ENCODE peak calls at places on chromosomes 11 and 22, in eight cellular contexts. One of them, this sample, is unnamed.
A peak's percentile ranks its signal among the peaks of the same experiment; 100 is the strongest.

GRCh38 chr11:70549796-70550195 is 151.5 kb downstream of the CTTN start:
- DNase-seq in transverse colon: no peak
- DNase-seq in stomach: no peak
- DNase-seq in endodermal cell: no peak
- DNase-seq in adrenal gland: no peak
- DNase-seq in heart left ventricle: no peak
- DNase-seq in pancreas: peak; percentile 52
- DNase-seq in HAP-1: no peak
- DNase-seq in this sample: no peak

GRCh38 chr11:65558002-65558784 is at the start of gene LTBP3:
- DNase-seq in endodermal cell: peak; percentile 83
- DNase-seq in transverse colon: peak; percentile 77
- DNase-seq in stomach: peak; percentile 87
- DNase-seq in pancreas: peak; percentile 94
- DNase-seq in heart left ventricle: peak; percentile 85
- DNase-seq in HAP-1: peak; percentile 81
- DNase-seq in adrenal gland: peak; percentile 82
- DNase-seq in this sample: peak; percentile 57

GRCh38 chr11:94926271-94926625 is 47.1 kb downstream of the CWC15 start:
- DNase-seq in adrenal gland: no peak
- DNase-seq in HAP-1: no peak
- DNase-seq in pancreas: no peak
- DNase-seq in endodermal cell: no peak
- DNase-seq in transverse colon: no peak
- DNase-seq in heart left ventricle: no peak
- DNase-seq in stomach: no peak
- DNase-seq in this sample: no peak

GRCh38 chr11:123438191-123438627 is 8.1 kb downstream of the GRAMD1B start:
- DNase-seq in transverse colon: no peak
- DNase-seq in endodermal cell: peak; percentile 81
- DNase-seq in HAP-1: peak; percentile 85
- DNase-seq in adrenal gland: no peak
- DNase-seq in stomach: no peak
- DNase-seq in pancreas: no peak
- DNase-seq in heart left ventricle: no peak
- DNase-seq in this sample: no peak

GRCh38 chr11:70637949-70638598 is 239.7 kb downstream of the CTTN start:
- DNase-seq in stomach: no peak
- DNase-seq in heart left ventricle: no peak
- DNase-seq in transverse colon: no peak
- DNase-seq in pancreas: peak; percentile 26
- DNase-seq in endodermal cell: no peak
- DNase-seq in HAP-1: no peak
- DNase-seq in adrenal gland: no peak
- DNase-seq in this sample: no peak

GRCh38 chr22:42799462-42800405 is 57.3 kb downstream of the ARFGAP3 start:
- DNase-seq in pancreas: no peak
- DNase-seq in transverse colon: no peak
- DNase-seq in stomach: no peak
- DNase-seq in endodermal cell: peak; percentile 76
- DNase-seq in adrenal gland: no peak
- DNase-seq in HAP-1: peak; percentile 45
- DNase-seq in heart left ventricle: no peak
- DNase-seq in this sample: no peak

GRCh38 chr11:130846606-130847005 is 69.7 kb downstream of the SNX19 start:
- DNase-seq in heart left ventricle: no peak
- DNase-seq in pancreas: no peak
- DNase-seq in HAP-1: no peak
- DNase-seq in stomach: no peak
- DNase-seq in transverse colon: no peak
- DNase-seq in endodermal cell: no peak
- DNase-seq in adrenal gland: no peak
- DNase-seq in this sample: no peak

GRCh38 chr22:37417737-37418348 is 9.4 kb downstream of the ELFN2 start:
- DNase-seq in stomach: no peak
- DNase-seq in endodermal cell: no peak
- DNase-seq in heart left ventricle: no peak
- DNase-seq in pancreas: no peak
- DNase-seq in adrenal gland: no peak
- DNase-seq in transverse colon: no peak
- DNase-seq in HAP-1: no peak
- DNase-seq in this sample: no peak

GRCh38 chr11:20530942-20531703 is 68.3 kb upstream of the SLC6A5 start:
- DNase-seq in adrenal gland: no peak
- DNase-seq in HAP-1: no peak
- DNase-seq in stomach: no peak
- DNase-seq in transverse colon: no peak
- DNase-seq in pancreas: no peak
- DNase-seq in endodermal cell: no peak
- DNase-seq in heart left ventricle: no peak
- DNase-seq in this sample: no peak

GRCh38 chr11:109914038-109914437 is 179.2 kb upstream of the ZC3H12C start:
- DNase-seq in transverse colon: no peak
- DNase-seq in HAP-1: no peak
- DNase-seq in pancreas: no peak
- DNase-seq in adrenal gland: no peak
- DNase-seq in heart left ventricle: no peak
- DNase-seq in endodermal cell: no peak
- DNase-seq in stomach: no peak
- DNase-seq in this sample: no peak

GRCh38 chr22:39312410-39312809 is 7.0 kb downstream of the RPL3 start:
- DNase-seq in stomach: no peak
- DNase-seq in adrenal gland: no peak
- DNase-seq in heart left ventricle: no peak
- DNase-seq in transverse colon: no peak
- DNase-seq in pancreas: peak; percentile 61
- DNase-seq in endodermal cell: peak; percentile 60
- DNase-seq in HAP-1: peak; percentile 45
- DNase-seq in this sample: no peak

GRCh38 chr22:44311855-44312170 is 938 bp downstream of the SHISAL1 start:
- DNase-seq in transverse colon: no peak
- DNase-seq in heart left ventricle: no peak
- DNase-seq in adrenal gland: no peak
- DNase-seq in stomach: no peak
- DNase-seq in endodermal cell: no peak
- DNase-seq in pancreas: peak; percentile 14
- DNase-seq in HAP-1: no peak
- DNase-seq in this sample: no peak

GRCh38 chr22:44037519-44038370 is 13.6 kb downstream of the PARVB start:
- DNase-seq in stomach: no peak
- DNase-seq in transverse colon: peak; percentile 18
- DNase-seq in HAP-1: no peak
- DNase-seq in endodermal cell: no peak
- DNase-seq in pancreas: no peak
- DNase-seq in heart left ventricle: no peak
- DNase-seq in adrenal gland: peak; percentile 70
- DNase-seq in this sample: no peak

GRCh38 chr22:31861226-31861840 is 83.0 kb upstream of the YWHAH start:
- DNase-seq in HAP-1: no peak
- DNase-seq in heart left ventricle: no peak
- DNase-seq in stomach: no peak
- DNase-seq in adrenal gland: no peak
- DNase-seq in pancreas: no peak
- DNase-seq in endodermal cell: no peak
- DNase-seq in transverse colon: no peak
- DNase-seq in this sample: no peak

GRCh38 chr11:13984616-13985474 is 22.3 kb downstream of the SPON1 start:
- DNase-seq in adrenal gland: no peak
- DNase-seq in stomach: no peak
- DNase-seq in transverse colon: no peak
- DNase-seq in HAP-1: no peak
- DNase-seq in endodermal cell: no peak
- DNase-seq in heart left ventricle: no peak
- DNase-seq in pancreas: no peak
- DNase-seq in this sample: no peak

GRCh38 chr11:130513132-130513531 is 64.7 kb downstream of the ADAMTS15 start:
- DNase-seq in transverse colon: peak; percentile 49
- DNase-seq in pancreas: no peak
- DNase-seq in adrenal gland: no peak
- DNase-seq in HAP-1: no peak
- DNase-seq in heart left ventricle: peak; percentile 70
- DNase-seq in endodermal cell: no peak
- DNase-seq in stomach: peak; percentile 69
- DNase-seq in this sample: no peak

GRCh38 chr11:3381794-3382193 is 2.8 kb upstream of the ZNF195 start:
- DNase-seq in heart left ventricle: no peak
- DNase-seq in endodermal cell: no peak
- DNase-seq in pancreas: no peak
- DNase-seq in stomach: no peak
- DNase-seq in transverse colon: no peak
- DNase-seq in HAP-1: no peak
- DNase-seq in adrenal gland: no peak
- DNase-seq in this sample: no peak

GRCh38 chr11:69508974-69509373 is 27.5 kb downstream of the LINC01488 start:
- DNase-seq in heart left ventricle: no peak
- DNase-seq in transverse colon: no peak
- DNase-seq in HAP-1: no peak
- DNase-seq in stomach: no peak
- DNase-seq in adrenal gland: no peak
- DNase-seq in pancreas: no peak
- DNase-seq in endodermal cell: no peak
- DNase-seq in this sample: no peak

GRCh38 chr11:890794-891600 is 19.6 kb downstream of the CHID1 start:
- DNase-seq in endodermal cell: no peak
- DNase-seq in pancreas: no peak
- DNase-seq in HAP-1: no peak
- DNase-seq in adrenal gland: no peak
- DNase-seq in stomach: no peak
- DNase-seq in heart left ventricle: no peak
- DNase-seq in transverse colon: no peak
- DNase-seq in this sample: no peak

GRCh38 chr11:65301491-65302329 is 13.0 kb upstream of the CDC42EP2 start:
- DNase-seq in transverse colon: peak; percentile 31
- DNase-seq in pancreas: no peak
- DNase-seq in endodermal cell: peak; percentile 81
- DNase-seq in stomach: no peak
- DNase-seq in HAP-1: peak; percentile 27
- DNase-seq in heart left ventricle: peak; percentile 75
- DNase-seq in adrenal gland: no peak
- DNase-seq in this sample: no peak

GRCh38 chr11:93765551-93765950 is 18.5 kb upstream of the MED17 start:
- DNase-seq in endodermal cell: no peak
- DNase-seq in stomach: no peak
- DNase-seq in transverse colon: no peak
- DNase-seq in HAP-1: no peak
- DNase-seq in heart left ventricle: no peak
- DNase-seq in pancreas: no peak
- DNase-seq in adrenal gland: no peak
- DNase-seq in this sample: no peak

GRCh38 chr11:18704698-18705097 is 6.1 kb downstream of the TMEM86A start:
- DNase-seq in endodermal cell: no peak
- DNase-seq in heart left ventricle: peak; percentile 41
- DNase-seq in adrenal gland: no peak
- DNase-seq in HAP-1: no peak
- DNase-seq in stomach: no peak
- DNase-seq in transverse colon: no peak
- DNase-seq in pancreas: no peak
- DNase-seq in this sample: no peak

DNA sequence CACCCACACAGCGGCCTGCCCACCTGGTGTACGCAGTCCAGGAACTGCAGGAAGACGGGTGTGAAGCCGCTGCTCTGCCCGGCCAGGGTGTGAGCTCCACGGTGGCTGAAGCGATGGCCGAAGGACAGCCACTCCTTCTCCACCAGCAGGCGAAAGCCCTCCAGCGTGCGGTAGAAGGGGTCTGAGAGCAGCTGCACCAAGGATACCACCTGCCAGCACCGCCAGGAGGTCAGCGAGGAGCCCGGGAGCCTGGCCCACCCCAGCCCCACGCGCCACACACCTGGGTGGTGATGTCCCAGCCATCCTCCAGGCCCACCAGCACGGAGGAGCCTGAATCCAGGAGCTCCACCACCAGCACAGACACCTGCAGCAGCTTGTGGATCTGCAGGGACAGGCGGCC is 19.6 kb downstream of the SBF1 start:
- DNase-seq in stomach: no peak
- DNase-seq in endodermal cell: no peak
- DNase-seq in transverse colon: no peak
- DNase-seq in HAP-1: no peak
- DNase-seq in pancreas: no peak
- DNase-seq in heart left ventricle: no peak
- DNase-seq in adrenal gland: no peak
- DNase-seq in this sample: no peak
- H3K36me3 ChIP-seq in stomach: peaks cover 92% of the 10 kb centered on the region
- H3K36me3 ChIP-seq in endodermal cell: peaks cover 43% of the 10 kb centered on the region
- H3K36me3 ChIP-seq in transverse colon: peaks cover 41% of the 10 kb centered on the region
- H3K36me3 ChIP-seq in HAP-1: peaks cover 64% of the 10 kb centered on the region
- H3K36me3 ChIP-seq in pancreas: peaks cover 46% of the 10 kb centered on the region
- H3K36me3 ChIP-seq in heart left ventricle: peaks cover 85% of the 10 kb centered on the region
- H3K36me3 ChIP-seq in adrenal gland: peaks cover 69% of the 10 kb centered on the region
- H3K36me3 ChIP-seq in this sample: peaks cover 10% of the 10 kb centered on the region

DNA sequence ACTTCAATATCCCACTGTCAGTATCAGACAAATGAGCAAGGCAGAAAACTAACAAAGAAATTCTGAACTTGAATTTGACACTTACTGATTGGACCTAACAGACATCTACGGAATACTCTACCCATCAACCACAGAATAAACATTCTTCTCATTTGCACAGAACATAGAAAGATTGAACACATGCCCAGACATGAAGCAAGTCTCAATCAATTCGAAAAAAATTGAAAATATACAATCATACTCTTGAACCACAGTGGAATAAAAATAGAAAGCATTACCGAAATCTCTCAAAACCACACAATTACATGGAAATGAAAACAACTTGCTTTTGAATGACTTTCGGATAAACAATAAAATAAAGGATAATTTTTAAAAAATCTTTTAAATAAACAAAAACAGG is 17.8 kb downstream of the RAB38 start:
- DNase-seq in heart left ventricle: no peak
- DNase-seq in pancreas: no peak
- DNase-seq in endodermal cell: no peak
- DNase-seq in stomach: no peak
- DNase-seq in adrenal gland: no peak
- DNase-seq in transverse colon: no peak
- DNase-seq in HAP-1: no peak
- DNase-seq in this sample: no peak
- H3K9me3 ChIP-seq in heart left ventricle: no peaks in the 10 kb centered on the region
- H3K9me3 ChIP-seq in pancreas: no peaks in the 10 kb centered on the region
- H3K9me3 ChIP-seq in endodermal cell: peaks cover 27% of the 10 kb centered on the region
- H3K9me3 ChIP-seq in stomach: peaks cover 44% of the 10 kb centered on the region
- H3K9me3 ChIP-seq in adrenal gland: no peaks in the 10 kb centered on the region
- H3K9me3 ChIP-seq in transverse colon: peaks cover 9% of the 10 kb centered on the region
- H3K9me3 ChIP-seq in HAP-1: no peaks in the 10 kb centered on the region
- H3K9me3 ChIP-seq in this sample: no peaks in the 10 kb centered on the region

GRCh38 chr11:75439495-75440120 is 6.6 kb upstream of the KLHL35 start:
- DNase-seq in adrenal gland: no peak
- DNase-seq in stomach: no peak
- DNase-seq in HAP-1: no peak
- DNase-seq in pancreas: peak; percentile 60
- DNase-seq in transverse colon: no peak
- DNase-seq in endodermal cell: no peak
- DNase-seq in heart left ventricle: no peak
- DNase-seq in this sample: no peak
- H3K36me3 ChIP-seq in adrenal gland: no peaks in the 10 kb centered on the region
- H3K36me3 ChIP-seq in stomach: peaks cover 5% of the 10 kb centered on the region
- H3K36me3 ChIP-seq in HAP-1: no peaks in the 10 kb centered on the region
- H3K36me3 ChIP-seq in pancreas: no peaks in the 10 kb centered on the region
- H3K36me3 ChIP-seq in transverse colon: no peaks in the 10 kb centered on the region
- H3K36me3 ChIP-seq in endodermal cell: no peaks in the 10 kb centered on the region
- H3K36me3 ChIP-seq in heart left ventricle: no peaks in the 10 kb centered on the region
- H3K36me3 ChIP-seq in this sample: no peaks in the 10 kb centered on the region

GRCh38 chr22:35119494-35119893 is 53.5 kb downstream of the ISX start:
- DNase-seq in adrenal gland: no peak
- DNase-seq in endodermal cell: no peak
- DNase-seq in transverse colon: peak; percentile 26
- DNase-seq in stomach: no peak
- DNase-seq in pancreas: no peak
- DNase-seq in HAP-1: no peak
- DNase-seq in heart left ventricle: no peak
- DNase-seq in this sample: no peak
- H3K9me3 ChIP-seq in adrenal gland: no peaks in the 10 kb centered on the region
- H3K9me3 ChIP-seq in endodermal cell: no peaks in the 10 kb centered on the region
- H3K9me3 ChIP-seq in transverse colon: no peaks in the 10 kb centered on the region
- H3K9me3 ChIP-seq in stomach: no peaks in the 10 kb centered on the region
- H3K9me3 ChIP-seq in pancreas: no peaks in the 10 kb centered on the region
- H3K9me3 ChIP-seq in HAP-1: no peaks in the 10 kb centered on the region
- H3K9me3 ChIP-seq in heart left ventricle: no peaks in the 10 kb centered on the region
- H3K9me3 ChIP-seq in this sample: no peaks in the 10 kb centered on the region